ENCODE peak calls at places on chromosomes 4 and X, in eight cellular contexts. G, L, X, Z, Y, Q, H and K are unnamed samples.

GRCh38 chrX:3638280-3638873 is 75.1 kb downstream of the PRKX start:
- DNase-seq in H (peak; percentile 20), Q (peak; percentile 26), L (peak; percentile 67), X (peak; percentile 21), Z (peak; percentile 73), Y (peak; percentile 15), G (peak; percentile 25), K (peak; percentile 43)

GRCh38 chr4:40622913-40623312 is 6.8 kb downstream of the RBM47 start:
- DNase-seq in H (no peak), L (no peak), Y (peak; percentile 94), Z (no peak), G (no peak), Q (peak; percentile 28), X (no peak), K (no peak)

GRCh38 chrX:70922776-70923473 is 8.0 kb downstream of the SLC7A3 start:
- DNase-seq in L (no peak), X (no peak), H (no peak), Q (no peak), G (no peak), Z (no peak), Y (peak; percentile 3), K (no peak)

GRCh38 chrX:134929813-134930212 is 61.0 kb upstream of the SMIM10 start:
- DNase-seq in X (peak; percentile 3), L (no peak), G (no peak), Q (no peak), H (no peak), Z (no peak), Y (no peak), K (no peak)

GRCh38 chr4:180805101-180805500 is 1438.1 kb upstream of the TENM3 start:
- DNase-seq in Z (no peak), G (no peak), Q (no peak), X (no peak), Y (no peak), H (no peak), L (no peak), K (no peak)

GRCh38 chr4:54099287-54099958 is 540 bp upstream of the GSX2 start:
- DNase-seq in G (no peak), L (no peak), H (peak; percentile 54), Z (no peak), Q (peak; percentile 67), X (no peak), Y (no peak), K (peak; percentile 27)

GRCh38 chrX:114581528-114582263 is 2.2 kb upstream of the HTR2C start:
- DNase-seq in Q (no peak), X (no peak), Z (peak; percentile 25), Y (no peak), L (no peak), H (no peak), G (no peak), K (no peak)

GRCh38 chrX:44422631-44423030 is 79.2 kb upstream of the EFHC2 start:
- DNase-seq in Y (no peak), H (peak; percentile 11), Z (no peak), X (no peak), Q (peak; percentile 35), G (no peak), L (no peak), K (no peak)